ENCODE peak calls at places on chromosome 6, in five cellular contexts. V, L, W, G and T are unnamed samples.

GRCh38 chr6:145055567-145055966 is 679.8 kb downstream of the EPM2A start:
- DNase-seq in V (no peak), L (no peak), W (no peak), G (no peak), T (no peak)

GRCh38 chr6:19382676-19383075 is 454.5 kb upstream of the ID4 start:
- DNase-seq in V (no peak), L (no peak), W (no peak), G (no peak), T (no peak)

GRCh38 chr6:132491303-132491702 is 21.6 kb downstream of the STX7 start:
- DNase-seq in V (no peak), L (peak), W (no peak), G (no peak), T (no peak)

GRCh38 chr6:83125425-83125824 is 58.0 kb downstream of the DOP1A start:
- DNase-seq in V (no peak), L (no peak), W (no peak), G (no peak), T (no peak)

GRCh38 chr6:18545726-18546125 is 158.6 kb downstream of the RNF144B start:
- DNase-seq in V (no peak), L (peak), W (no peak), G (no peak), T (no peak)

GRCh38 chr6:117613920-117614535 is 11.7 kb upstream of the GOPC start:
- DNase-seq in V (no peak), L (peak), W (no peak), G (peak), T (no peak)

GRCh38 chr6:1535295-1535694 is 74.4 kb upstream of the FOXC1 start:
- DNase-seq in V (no peak), L (no peak), W (no peak), G (peak), T (no peak)

GRCh38 chr6:6008648-6009421 is 2.1 kb upstream of the NRN1 start:
- DNase-seq in V (peak), L (no peak), W (peak), G (peak), T (no peak)

GRCh38 chr6:30450908-30451818 is 38.1 kb upstream of the HLA-E start:
- DNase-seq in V (peak), L (peak), W (peak), G (peak), T (peak)

GRCh38 chr6:1689141-1689540 is 79.4 kb downstream of the FOXC1 start:
- DNase-seq in V (no peak), L (no peak), W (no peak), G (no peak), T (no peak)

GRCh38 chr6:44074383-44075136 is 52.7 kb downstream of the MRPL14 start:
- DNase-seq in V (peak), L (peak), W (no peak), G (peak), T (no peak)

GRCh38 chr6:168035098-168035660 is 37.7 kb downstream of the KIF25 start:
- DNase-seq in V (peak), L (peak), W (peak), G (peak), T (no peak)

GRCh38 chr6:107033136-107033535 is 5.1 kb downstream of the MTRES1 start:
- DNase-seq in V (no peak), L (no peak), W (no peak), G (no peak), T (no peak)

GRCh38 chr6:148027201-148027600 is 315.4 kb upstream of the SASH1 start:
- DNase-seq in V (no peak), L (no peak), W (no peak), G (no peak), T (no peak)

GRCh38 chr6:160991411-160992322 is at the start of gene MAP3K4:
- DNase-seq in V (peak), L (peak), W (no peak), G (peak), T (no peak)

GRCh38 chr6:30490031-30490876 is 945 bp downstream of the HLA-E start:
- DNase-seq in V (peak), L (peak), W (no peak), G (peak), T (no peak)

GRCh38 chr6:73123632-73124329 is 101.5 kb downstream of the KHDC1L start:
- DNase-seq in V (no peak), L (no peak), W (no peak), G (no peak), T (no peak)